ENCODE peak calls at places on chromosomes 11 and 22, in ten cellular contexts. L is transverse colon, J is A549, P is endothelial cell of umbilical vein, H is stomach, S is sigmoid colon, U is HCT116, I is H1, T is ovary, Z is tibial nerve. Q is an unnamed sample.

GRCh38 chr11:1478011-1478410 is 8.6 kb downstream of the MOB2 start:
- DNase-seq in U (no peak), I (no peak), L (no peak), H (no peak), S (peak; percentile 53), T (peak; percentile 17), P (no peak), J (no peak), Z (no peak), Q (no peak)

GRCh38 chr22:23072035-23072910 is 2.0 kb downstream of the GNAZ start:
- DNase-seq in Z (no peak), T (no peak), I (no peak), H (no peak), S (peak; percentile 60), J (no peak), P (no peak), L (no peak), U (no peak), Q (no peak)

GRCh38 chr11:88103337-88104206 is 71.7 kb downstream of the RAB38 start:
- DNase-seq in T (no peak), I (peak; percentile 65), H (no peak), U (peak; percentile 85), P (peak; percentile 49), Z (no peak), S (no peak), L (peak; percentile 14), J (peak; percentile 58), Q (peak; percentile 3)

GRCh38 chr11:79514695-79515094 is 73.9 kb upstream of the TENM4 start:
- DNase-seq in H (no peak), L (no peak), P (no peak), S (no peak), U (no peak), J (no peak), I (no peak), Z (no peak), T (no peak), Q (no peak)

GRCh38 chr22:33806191-33806590 is 114.1 kb downstream of the LARGE1 start:
- DNase-seq in P (no peak), U (no peak), T (no peak), I (no peak), S (peak; percentile 81), L (peak; percentile 18), H (no peak), Z (no peak), J (no peak), Q (no peak)

GRCh38 chr11:14372011-14372410 is 13.0 kb upstream of the RRAS2 start:
- DNase-seq in H (no peak), J (no peak), P (no peak), T (no peak), Z (no peak), U (no peak), L (no peak), I (peak; percentile 34), S (no peak), Q (no peak)

GRCh38 chr22:46833228-46833627 is 70.8 kb downstream of the TBC1D22A start:
- DNase-seq in Z (no peak), H (peak; percentile 65), P (peak; percentile 33), S (no peak), L (no peak), T (no peak), U (peak; percentile 23), J (peak; percentile 22), I (peak; percentile 63), Q (no peak)

GRCh38 chr11:93268287-93269040 is 62.1 kb upstream of the DEUP1 start:
- DNase-seq in Z (no peak), L (no peak), I (no peak), P (no peak), S (no peak), U (no peak), J (no peak), T (no peak), H (no peak), Q (no peak)

GRCh38 chr11:90635886-90636285 is 413.0 kb upstream of the CHORDC1 start:
- DNase-seq in S (no peak), U (no peak), I (no peak), J (no peak), P (no peak), Z (no peak), L (no peak), H (no peak), T (no peak), Q (no peak)

GRCh38 chr22:45977551-45978274 is 751 bp upstream of the WNT7B start:
- DNase-seq in J (no peak), I (peak; percentile 72), S (no peak), T (no peak), L (no peak), P (no peak), Z (no peak), U (no peak), H (no peak), Q (no peak)

GRCh38 chr11:804599-804964 is 449 bp downstream of the PIDD1 start:
- DNase-seq in J (no peak), H (no peak), U (no peak), I (no peak), S (no peak), Z (no peak), T (no peak), P (no peak), L (no peak), Q (no peak)

GRCh38 chr11:2590131-2590950 is 109.5 kb downstream of the KCNQ1OT1 start:
- DNase-seq in J (no peak), H (no peak), P (no peak), S (no peak), Z (no peak), U (no peak), T (no peak), I (no peak), L (no peak), Q (no peak)

GRCh38 chr22:44451016-44451415 is 47.0 kb downstream of the RTL6 start:
- DNase-seq in Z (no peak), P (no peak), J (no peak), T (no peak), U (no peak), I (no peak), S (no peak), L (no peak), H (peak; percentile 19), Q (no peak)

GRCh38 chr11:119729581-119730346 is 764 bp upstream of the NECTIN1 start:
- DNase-seq in U (peak; percentile 32), H (peak; percentile 52), T (peak; percentile 59), I (peak; percentile 62), J (peak; percentile 48), S (peak; percentile 81), Z (no peak), P (peak; percentile 61), L (peak; percentile 77), Q (no peak)

GRCh38 chr11:114091791-114092397 is 32.4 kb downstream of the ZBTB16 start:
- DNase-seq in H (no peak), J (no peak), U (no peak), P (peak; percentile 41), S (peak; percentile 63), I (no peak), T (no peak), L (no peak), Z (no peak), Q (no peak)

GRCh38 chr11:10044618-10045017 is 249.4 kb downstream of the SBF2 start:
- DNase-seq in S (no peak), P (no peak), T (no peak), L (no peak), I (no peak), Z (no peak), J (no peak), H (no peak), U (peak; percentile 10), Q (no peak)

GRCh38 chr11:2760196-2760871 is 60.5 kb upstream of the KCNQ1OT1 start:
- DNase-seq in P (no peak), Z (peak; percentile 6), T (no peak), I (peak; percentile 37), H (peak; percentile 23), L (peak; percentile 4), J (no peak), S (peak; percentile 59), U (no peak), Q (no peak)

GRCh38 chr11:23730307-23730998 is 766.4 kb upstream of the LUZP2 start:
- DNase-seq in P (no peak), H (no peak), S (no peak), I (no peak), U (no peak), T (no peak), J (no peak), L (no peak), Z (no peak), Q (no peak)
- TF ChIP-seq POLR2A in P (no peak), H (no peak), S (no peak), I (no peak), U (no peak), T (no peak), J (no peak), L (no peak), Z (no peak), Q (no peak)

GRCh38 chr22:50544078-50544745 is 1.5 kb upstream of the KLHDC7B start:
- DNase-seq in P (peak; percentile 53), J (peak; percentile 85), U (no peak), L (peak; percentile 91), T (peak; percentile 62), Z (peak; percentile 42), I (peak; percentile 95), S (peak; percentile 81), H (peak; percentile 87), Q (no peak)
- TF ChIP-seq POLR2A in P (no peak), J (no peak), U (no peak), L (no peak), T (no peak), Z (no peak), I (no peak), S (no peak), H (no peak), Q (no peak)

GRCh38 chr11:86118201-86118600 is 49.3 kb upstream of the PICALM start:
- DNase-seq in Z (no peak), J (no peak), H (no peak), U (no peak), S (no peak), T (no peak), L (no peak), P (no peak), I (no peak), Q (no peak)

GRCh38 chr11:86117706-86118050 is 48.8 kb upstream of the PICALM start:
- DNase-seq in S (no peak), L (no peak), I (no peak), J (no peak), Z (no peak), P (no peak), U (no peak), H (no peak), T (no peak), Q (no peak)

GRCh38 chr11:86115542-86116385 is 46.9 kb upstream of the PICALM start:
- DNase-seq in Z (no peak), T (no peak), U (no peak), L (no peak), I (no peak), J (peak; percentile 40), P (no peak), H (no peak), S (no peak), Q (no peak)

GRCh38 chr11:86116996-86117705 is 48.3 kb upstream of the PICALM start:
- DNase-seq in H (no peak), Z (no peak), U (no peak), T (no peak), I (no peak), J (no peak), S (no peak), P (no peak), L (no peak), Q (no peak)

GRCh38 chr11:86116386-86116726 is 47.5 kb upstream of the PICALM start:
- DNase-seq in Z (no peak), U (no peak), I (no peak), P (no peak), T (no peak), S (no peak), L (no peak), J (peak; percentile 69), H (no peak), Q (peak; percentile 74)
- TF ChIP-seq POLR2A in Z (no peak), U (no peak), I (no peak), P (no peak), T (no peak), S (no peak), L (no peak), J (no peak), H (no peak), Q (no peak)

GRCh38 chr22:43151251-43152000 is at the start of gene TSPO:
- DNase-seq in H (peak; percentile 86), Z (peak; percentile 70), J (peak; percentile 46), P (peak; percentile 38), I (peak; percentile 76), L (peak; percentile 84), T (peak; percentile 71), S (peak; percentile 90), U (no peak), Q (peak; percentile 54)
- TF ChIP-seq POLR2A in H (no peak), Z (peak; percentile 39), J (peak; percentile 58), P (peak; percentile 81), I (no peak), L (peak; percentile 62), T (no peak), S (peak; percentile 45), U (peak; percentile 58), Q (peak; percentile 73)